ENCODE peak calls at places on chromosome 22, in six cellular contexts. One of them, this sample, is unnamed.

GRCh38 chr22:43891360-43892182 is at the start of gene PNPLA5:
- DNase-seq in thoracic aorta: no peak
- DNase-seq in AG20443: peak; percentile 53
- DNase-seq in kidney glomerular epithelial cell: no peak
- DNase-seq in activated T-helper 1 cell treated with anti-CD3 and anti-CD28 coated beads, Interleukin-12 subunit alpha, Interleukin-12 subunit beta, Interleukin-2, Interleukin-4 antibody, amounts not matched to agents 30 ng/mL and 10 ng/mL and 1 ng/mL, durations not matched to agents 14 hours and 24 hours and 36 hours: no peak
- DNase-seq in sciatic nerve: peak; percentile 35
- DNase-seq in this sample: no peak

GRCh38 chr22:22787805-22788459 is 99.7 kb upstream of the IGLL5 start:
- DNase-seq in kidney glomerular epithelial cell: peak; percentile 21
- DNase-seq in sciatic nerve: peak; percentile 73
- DNase-seq in AG20443: peak; percentile 65
- DNase-seq in activated T-helper 1 cell treated with anti-CD3 and anti-CD28 coated beads, Interleukin-12 subunit alpha, Interleukin-12 subunit beta, Interleukin-2, Interleukin-4 antibody, amounts not matched to agents 30 ng/mL and 10 ng/mL and 1 ng/mL, durations not matched to agents 14 hours and 24 hours and 36 hours: peak; percentile 55
- DNase-seq in thoracic aorta: no peak
- DNase-seq in this sample: no peak

GRCh38 chr22:39243443-39244072 is 1.2 kb downstream of the PDGFB start:
- DNase-seq in thoracic aorta: no peak
- DNase-seq in activated T-helper 1 cell treated with anti-CD3 and anti-CD28 coated beads, Interleukin-12 subunit alpha, Interleukin-12 subunit beta, Interleukin-2, Interleukin-4 antibody, amounts not matched to agents 30 ng/mL and 10 ng/mL and 1 ng/mL, durations not matched to agents 14 hours and 24 hours and 36 hours: no peak
- DNase-seq in kidney glomerular epithelial cell: no peak
- DNase-seq in sciatic nerve: no peak
- DNase-seq in AG20443: no peak
- DNase-seq in this sample: no peak

GRCh38 chr22:24833881-24834495 is 28.0 kb downstream of the SGSM1 start:
- DNase-seq in kidney glomerular epithelial cell: no peak
- DNase-seq in thoracic aorta: no peak
- DNase-seq in sciatic nerve: no peak
- DNase-seq in activated T-helper 1 cell treated with anti-CD3 and anti-CD28 coated beads, Interleukin-12 subunit alpha, Interleukin-12 subunit beta, Interleukin-2, Interleukin-4 antibody, amounts not matched to agents 30 ng/mL and 10 ng/mL and 1 ng/mL, durations not matched to agents 14 hours and 24 hours and 36 hours: no peak
- DNase-seq in AG20443: no peak
- DNase-seq in this sample: no peak

GRCh38 chr22:41848468-41848867 is 15.6 kb downstream of the SREBF2 start:
- DNase-seq in activated T-helper 1 cell treated with anti-CD3 and anti-CD28 coated beads, Interleukin-12 subunit alpha, Interleukin-12 subunit beta, Interleukin-2, Interleukin-4 antibody, amounts not matched to agents 30 ng/mL and 10 ng/mL and 1 ng/mL, durations not matched to agents 14 hours and 24 hours and 36 hours: no peak
- DNase-seq in AG20443: peak; percentile 52
- DNase-seq in thoracic aorta: no peak
- DNase-seq in kidney glomerular epithelial cell: no peak
- DNase-seq in sciatic nerve: peak; percentile 67
- DNase-seq in this sample: no peak

GRCh38 chr22:38953577-38954413 is 3.6 kb upstream of the APOBEC3A start:
- DNase-seq in activated T-helper 1 cell treated with anti-CD3 and anti-CD28 coated beads, Interleukin-12 subunit alpha, Interleukin-12 subunit beta, Interleukin-2, Interleukin-4 antibody, amounts not matched to agents 30 ng/mL and 10 ng/mL and 1 ng/mL, durations not matched to agents 14 hours and 24 hours and 36 hours: peak; percentile 84
- DNase-seq in AG20443: peak; percentile 54
- DNase-seq in thoracic aorta: no peak
- DNase-seq in kidney glomerular epithelial cell: no peak
- DNase-seq in sciatic nerve: no peak
- DNase-seq in this sample: no peak

GRCh38 chr22:37148031-37148651 is 1.6 kb downstream of the IL2RB start:
- DNase-seq in kidney glomerular epithelial cell: no peak
- DNase-seq in thoracic aorta: no peak
- DNase-seq in AG20443: no peak
- DNase-seq in activated T-helper 1 cell treated with anti-CD3 and anti-CD28 coated beads, Interleukin-12 subunit alpha, Interleukin-12 subunit beta, Interleukin-2, Interleukin-4 antibody, amounts not matched to agents 30 ng/mL and 10 ng/mL and 1 ng/mL, durations not matched to agents 14 hours and 24 hours and 36 hours: no peak
- DNase-seq in sciatic nerve: no peak
- DNase-seq in this sample: no peak

GRCh38 chr22:27456696-27457503 is 344.7 kb downstream of the MN1 start:
- DNase-seq in thoracic aorta: no peak
- DNase-seq in kidney glomerular epithelial cell: peak; percentile 100
- DNase-seq in activated T-helper 1 cell treated with anti-CD3 and anti-CD28 coated beads, Interleukin-12 subunit alpha, Interleukin-12 subunit beta, Interleukin-2, Interleukin-4 antibody, amounts not matched to agents 30 ng/mL and 10 ng/mL and 1 ng/mL, durations not matched to agents 14 hours and 24 hours and 36 hours: no peak
- DNase-seq in AG20443: peak; percentile 73
- DNase-seq in sciatic nerve: no peak
- DNase-seq in this sample: no peak

GRCh38 chr22:43435851-43436535 is 24.2 kb downstream of the MPPED1 start:
- DNase-seq in kidney glomerular epithelial cell: no peak
- DNase-seq in sciatic nerve: peak; percentile 35
- DNase-seq in activated T-helper 1 cell treated with anti-CD3 and anti-CD28 coated beads, Interleukin-12 subunit alpha, Interleukin-12 subunit beta, Interleukin-2, Interleukin-4 antibody, amounts not matched to agents 30 ng/mL and 10 ng/mL and 1 ng/mL, durations not matched to agents 14 hours and 24 hours and 36 hours: no peak
- DNase-seq in thoracic aorta: no peak
- DNase-seq in AG20443: no peak
- DNase-seq in this sample: no peak

GRCh38 chr22:39650996-39651782 is 80.6 kb downstream of the CACNA1I start:
- DNase-seq in AG20443: no peak
- DNase-seq in kidney glomerular epithelial cell: no peak
- DNase-seq in thoracic aorta: no peak
- DNase-seq in activated T-helper 1 cell treated with anti-CD3 and anti-CD28 coated beads, Interleukin-12 subunit alpha, Interleukin-12 subunit beta, Interleukin-2, Interleukin-4 antibody, amounts not matched to agents 30 ng/mL and 10 ng/mL and 1 ng/mL, durations not matched to agents 14 hours and 24 hours and 36 hours: no peak
- DNase-seq in sciatic nerve: no peak
- DNase-seq in this sample: no peak

GRCh38 chr22:40583058-40583741 is 53.3 kb downstream of the MRTFA start:
- DNase-seq in AG20443: no peak
- DNase-seq in activated T-helper 1 cell treated with anti-CD3 and anti-CD28 coated beads, Interleukin-12 subunit alpha, Interleukin-12 subunit beta, Interleukin-2, Interleukin-4 antibody, amounts not matched to agents 30 ng/mL and 10 ng/mL and 1 ng/mL, durations not matched to agents 14 hours and 24 hours and 36 hours: no peak
- DNase-seq in kidney glomerular epithelial cell: no peak
- DNase-seq in sciatic nerve: no peak
- DNase-seq in thoracic aorta: no peak
- DNase-seq in this sample: no peak

GRCh38 chr22:44969817-44970216 is 40.0 kb downstream of the PHF21B start:
- DNase-seq in sciatic nerve: no peak
- DNase-seq in thoracic aorta: no peak
- DNase-seq in kidney glomerular epithelial cell: no peak
- DNase-seq in AG20443: no peak
- DNase-seq in activated T-helper 1 cell treated with anti-CD3 and anti-CD28 coated beads, Interleukin-12 subunit alpha, Interleukin-12 subunit beta, Interleukin-2, Interleukin-4 antibody, amounts not matched to agents 30 ng/mL and 10 ng/mL and 1 ng/mL, durations not matched to agents 14 hours and 24 hours and 36 hours: no peak
- DNase-seq in this sample: no peak

GRCh38 chr22:41828516-41828915 is 4.4 kb upstream of the SREBF2 start:
- DNase-seq in sciatic nerve: no peak
- DNase-seq in thoracic aorta: no peak
- DNase-seq in activated T-helper 1 cell treated with anti-CD3 and anti-CD28 coated beads, Interleukin-12 subunit alpha, Interleukin-12 subunit beta, Interleukin-2, Interleukin-4 antibody, amounts not matched to agents 30 ng/mL and 10 ng/mL and 1 ng/mL, durations not matched to agents 14 hours and 24 hours and 36 hours: no peak
- DNase-seq in AG20443: no peak
- DNase-seq in kidney glomerular epithelial cell: no peak
- DNase-seq in this sample: no peak

GRCh38 chr22:42369250-42370041 is 62.8 kb downstream of the NFAM1 start:
- DNase-seq in thoracic aorta: peak; percentile 76
- DNase-seq in kidney glomerular epithelial cell: peak; percentile 92
- DNase-seq in AG20443: peak; percentile 98
- DNase-seq in activated T-helper 1 cell treated with anti-CD3 and anti-CD28 coated beads, Interleukin-12 subunit alpha, Interleukin-12 subunit beta, Interleukin-2, Interleukin-4 antibody, amounts not matched to agents 30 ng/mL and 10 ng/mL and 1 ng/mL, durations not matched to agents 14 hours and 24 hours and 36 hours: peak; percentile 82
- DNase-seq in sciatic nerve: peak; percentile 93
- DNase-seq in this sample: peak; percentile 96

GRCh38 chr22:39960791-39961746 is 872 bp downstream of the TMA7B start:
- DNase-seq in sciatic nerve: no peak
- DNase-seq in activated T-helper 1 cell treated with anti-CD3 and anti-CD28 coated beads, Interleukin-12 subunit alpha, Interleukin-12 subunit beta, Interleukin-2, Interleukin-4 antibody, amounts not matched to agents 30 ng/mL and 10 ng/mL and 1 ng/mL, durations not matched to agents 14 hours and 24 hours and 36 hours: peak; percentile 71
- DNase-seq in kidney glomerular epithelial cell: no peak
- DNase-seq in thoracic aorta: no peak
- DNase-seq in AG20443: peak; percentile 35
- DNase-seq in this sample: no peak

GRCh38 chr22:37240941-37241320 is 3.1 kb downstream of the RAC2 start:
- DNase-seq in activated T-helper 1 cell treated with anti-CD3 and anti-CD28 coated beads, Interleukin-12 subunit alpha, Interleukin-12 subunit beta, Interleukin-2, Interleukin-4 antibody, amounts not matched to agents 30 ng/mL and 10 ng/mL and 1 ng/mL, durations not matched to agents 14 hours and 24 hours and 36 hours: no peak
- DNase-seq in sciatic nerve: no peak
- DNase-seq in thoracic aorta: no peak
- DNase-seq in AG20443: no peak
- DNase-seq in kidney glomerular epithelial cell: no peak
- DNase-seq in this sample: no peak

GRCh38 chr22:32665676-32666075 is 135.8 kb upstream of the TIMP3 start:
- DNase-seq in sciatic nerve: no peak
- DNase-seq in thoracic aorta: no peak
- DNase-seq in AG20443: no peak
- DNase-seq in kidney glomerular epithelial cell: no peak
- DNase-seq in activated T-helper 1 cell treated with anti-CD3 and anti-CD28 coated beads, Interleukin-12 subunit alpha, Interleukin-12 subunit beta, Interleukin-2, Interleukin-4 antibody, amounts not matched to agents 30 ng/mL and 10 ng/mL and 1 ng/mL, durations not matched to agents 14 hours and 24 hours and 36 hours: no peak
- DNase-seq in this sample: no peak

GRCh38 chr22:49825944-49826602 is 1.6 kb downstream of the BRD1 start:
- DNase-seq in sciatic nerve: no peak
- DNase-seq in AG20443: peak; percentile 51
- DNase-seq in thoracic aorta: no peak
- DNase-seq in activated T-helper 1 cell treated with anti-CD3 and anti-CD28 coated beads, Interleukin-12 subunit alpha, Interleukin-12 subunit beta, Interleukin-2, Interleukin-4 antibody, amounts not matched to agents 30 ng/mL and 10 ng/mL and 1 ng/mL, durations not matched to agents 14 hours and 24 hours and 36 hours: peak; percentile 38
- DNase-seq in kidney glomerular epithelial cell: no peak
- DNase-seq in this sample: no peak

GRCh38 chr22:44347549-44347948 is 34.8 kb upstream of the SHISAL1 start:
- DNase-seq in sciatic nerve: no peak
- DNase-seq in activated T-helper 1 cell treated with anti-CD3 and anti-CD28 coated beads, Interleukin-12 subunit alpha, Interleukin-12 subunit beta, Interleukin-2, Interleukin-4 antibody, amounts not matched to agents 30 ng/mL and 10 ng/mL and 1 ng/mL, durations not matched to agents 14 hours and 24 hours and 36 hours: no peak
- DNase-seq in thoracic aorta: no peak
- DNase-seq in kidney glomerular epithelial cell: no peak
- DNase-seq in AG20443: no peak
- DNase-seq in this sample: no peak

GRCh38 chr22:19143967-19144400 is 467 bp downstream of the ESS2 start:
- DNase-seq in AG20443: peak; percentile 52
- DNase-seq in activated T-helper 1 cell treated with anti-CD3 and anti-CD28 coated beads, Interleukin-12 subunit alpha, Interleukin-12 subunit beta, Interleukin-2, Interleukin-4 antibody, amounts not matched to agents 30 ng/mL and 10 ng/mL and 1 ng/mL, durations not matched to agents 14 hours and 24 hours and 36 hours: peak; percentile 40
- DNase-seq in kidney glomerular epithelial cell: no peak
- DNase-seq in thoracic aorta: no peak
- DNase-seq in sciatic nerve: no peak
- DNase-seq in this sample: no peak

GRCh38 chr22:50422961-50423815 is 51.6 kb downstream of the SBF1 start:
- DNase-seq in AG20443: no peak
- DNase-seq in activated T-helper 1 cell treated with anti-CD3 and anti-CD28 coated beads, Interleukin-12 subunit alpha, Interleukin-12 subunit beta, Interleukin-2, Interleukin-4 antibody, amounts not matched to agents 30 ng/mL and 10 ng/mL and 1 ng/mL, durations not matched to agents 14 hours and 24 hours and 36 hours: no peak
- DNase-seq in thoracic aorta: no peak
- DNase-seq in sciatic nerve: no peak
- DNase-seq in kidney glomerular epithelial cell: no peak
- DNase-seq in this sample: no peak

GRCh38 chr22:19755145-19755710 is 5.3 kb upstream of the TBX1 start:
- DNase-seq in sciatic nerve: no peak
- DNase-seq in kidney glomerular epithelial cell: no peak
- DNase-seq in AG20443: no peak
- DNase-seq in activated T-helper 1 cell treated with anti-CD3 and anti-CD28 coated beads, Interleukin-12 subunit alpha, Interleukin-12 subunit beta, Interleukin-2, Interleukin-4 antibody, amounts not matched to agents 30 ng/mL and 10 ng/mL and 1 ng/mL, durations not matched to agents 14 hours and 24 hours and 36 hours: no peak
- DNase-seq in thoracic aorta: no peak
- DNase-seq in this sample: no peak

GRCh38 chr22:17443413-17444203 is 74.3 kb downstream of the CECR2 start:
- DNase-seq in AG20443: no peak
- DNase-seq in thoracic aorta: no peak
- DNase-seq in kidney glomerular epithelial cell: peak; percentile 7
- DNase-seq in sciatic nerve: no peak
- DNase-seq in activated T-helper 1 cell treated with anti-CD3 and anti-CD28 coated beads, Interleukin-12 subunit alpha, Interleukin-12 subunit beta, Interleukin-2, Interleukin-4 antibody, amounts not matched to agents 30 ng/mL and 10 ng/mL and 1 ng/mL, durations not matched to agents 14 hours and 24 hours and 36 hours: no peak
- DNase-seq in this sample: no peak

GRCh38 chr22:29032014-29032475 is 29.6 kb downstream of the C22orf31 start:
- DNase-seq in sciatic nerve: no peak
- DNase-seq in activated T-helper 1 cell treated with anti-CD3 and anti-CD28 coated beads, Interleukin-12 subunit alpha, Interleukin-12 subunit beta, Interleukin-2, Interleukin-4 antibody, amounts not matched to agents 30 ng/mL and 10 ng/mL and 1 ng/mL, durations not matched to agents 14 hours and 24 hours and 36 hours: no peak
- DNase-seq in AG20443: no peak
- DNase-seq in kidney glomerular epithelial cell: no peak
- DNase-seq in thoracic aorta: no peak
- DNase-seq in this sample: no peak

GRCh38 chr22:30324008-30324730 is 2.6 kb downstream of the TBC1D10A start:
- DNase-seq in kidney glomerular epithelial cell: no peak
- DNase-seq in sciatic nerve: no peak
- DNase-seq in AG20443: peak; percentile 87
- DNase-seq in thoracic aorta: no peak
- DNase-seq in activated T-helper 1 cell treated with anti-CD3 and anti-CD28 coated beads, Interleukin-12 subunit alpha, Interleukin-12 subunit beta, Interleukin-2, Interleukin-4 antibody, amounts not matched to agents 30 ng/mL and 10 ng/mL and 1 ng/mL, durations not matched to agents 14 hours and 24 hours and 36 hours: peak; percentile 49
- DNase-seq in this sample: no peak

GRCh38 chr22:49209452-49210195 is 618.0 kb downstream of the BRD1 start:
- DNase-seq in thoracic aorta: no peak
- DNase-seq in sciatic nerve: peak; percentile 31
- DNase-seq in activated T-helper 1 cell treated with anti-CD3 and anti-CD28 coated beads, Interleukin-12 subunit alpha, Interleukin-12 subunit beta, Interleukin-2, Interleukin-4 antibody, amounts not matched to agents 30 ng/mL and 10 ng/mL and 1 ng/mL, durations not matched to agents 14 hours and 24 hours and 36 hours: no peak
- DNase-seq in kidney glomerular epithelial cell: no peak
- DNase-seq in AG20443: no peak
- DNase-seq in this sample: peak; percentile 32

GRCh38 chr22:30890689-30891442 is 77.7 kb downstream of the MORC2 start:
- DNase-seq in AG20443: peak; percentile 82
- DNase-seq in thoracic aorta: no peak
- DNase-seq in activated T-helper 1 cell treated with anti-CD3 and anti-CD28 coated beads, Interleukin-12 subunit alpha, Interleukin-12 subunit beta, Interleukin-2, Interleukin-4 antibody, amounts not matched to agents 30 ng/mL and 10 ng/mL and 1 ng/mL, durations not matched to agents 14 hours and 24 hours and 36 hours: no peak
- DNase-seq in kidney glomerular epithelial cell: peak; percentile 1
- DNase-seq in sciatic nerve: peak; percentile 58
- DNase-seq in this sample: peak; percentile 57

GRCh38 chr22:43159484-43160178 is 8.3 kb downstream of the TSPO start:
- DNase-seq in AG20443: peak; percentile 38
- DNase-seq in activated T-helper 1 cell treated with anti-CD3 and anti-CD28 coated beads, Interleukin-12 subunit alpha, Interleukin-12 subunit beta, Interleukin-2, Interleukin-4 antibody, amounts not matched to agents 30 ng/mL and 10 ng/mL and 1 ng/mL, durations not matched to agents 14 hours and 24 hours and 36 hours: no peak
- DNase-seq in kidney glomerular epithelial cell: no peak
- DNase-seq in sciatic nerve: no peak
- DNase-seq in thoracic aorta: no peak
- DNase-seq in this sample: no peak

GRCh38 chr22:23066200-23067022 is 3.9 kb upstream of the GNAZ start:
- DNase-seq in kidney glomerular epithelial cell: no peak
- DNase-seq in sciatic nerve: peak; percentile 51
- DNase-seq in activated T-helper 1 cell treated with anti-CD3 and anti-CD28 coated beads, Interleukin-12 subunit alpha, Interleukin-12 subunit beta, Interleukin-2, Interleukin-4 antibody, amounts not matched to agents 30 ng/mL and 10 ng/mL and 1 ng/mL, durations not matched to agents 14 hours and 24 hours and 36 hours: no peak
- DNase-seq in thoracic aorta: no peak
- DNase-seq in AG20443: no peak
- DNase-seq in this sample: peak; percentile 10

GRCh38 chr22:47112566-47112965 is 350.1 kb downstream of the TBC1D22A start:
- DNase-seq in activated T-helper 1 cell treated with anti-CD3 and anti-CD28 coated beads, Interleukin-12 subunit alpha, Interleukin-12 subunit beta, Interleukin-2, Interleukin-4 antibody, amounts not matched to agents 30 ng/mL and 10 ng/mL and 1 ng/mL, durations not matched to agents 14 hours and 24 hours and 36 hours: no peak
- DNase-seq in kidney glomerular epithelial cell: no peak
- DNase-seq in AG20443: no peak
- DNase-seq in sciatic nerve: no peak
- DNase-seq in thoracic aorta: no peak
- DNase-seq in this sample: no peak

GRCh38 chr22:45230026-45230845 is 10.5 kb downstream of the KIAA0930 start:
- DNase-seq in sciatic nerve: no peak
- DNase-seq in activated T-helper 1 cell treated with anti-CD3 and anti-CD28 coated beads, Interleukin-12 subunit alpha, Interleukin-12 subunit beta, Interleukin-2, Interleukin-4 antibody, amounts not matched to agents 30 ng/mL and 10 ng/mL and 1 ng/mL, durations not matched to agents 14 hours and 24 hours and 36 hours: no peak
- DNase-seq in AG20443: no peak
- DNase-seq in thoracic aorta: no peak
- DNase-seq in kidney glomerular epithelial cell: no peak
- DNase-seq in this sample: no peak

GRCh38 chr22:25692965-25693565 is 48.9 kb upstream of the MYO18B start:
- DNase-seq in kidney glomerular epithelial cell: no peak
- DNase-seq in AG20443: no peak
- DNase-seq in thoracic aorta: no peak
- DNase-seq in activated T-helper 1 cell treated with anti-CD3 and anti-CD28 coated beads, Interleukin-12 subunit alpha, Interleukin-12 subunit beta, Interleukin-2, Interleukin-4 antibody, amounts not matched to agents 30 ng/mL and 10 ng/mL and 1 ng/mL, durations not matched to agents 14 hours and 24 hours and 36 hours: no peak
- DNase-seq in sciatic nerve: no peak
- DNase-seq in this sample: no peak

GRCh38 chr22:23120415-23120899 is 21.3 kb downstream of the RSPH14 start:
- DNase-seq in thoracic aorta: no peak
- DNase-seq in activated T-helper 1 cell treated with anti-CD3 and anti-CD28 coated beads, Interleukin-12 subunit alpha, Interleukin-12 subunit beta, Interleukin-2, Interleukin-4 antibody, amounts not matched to agents 30 ng/mL and 10 ng/mL and 1 ng/mL, durations not matched to agents 14 hours and 24 hours and 36 hours: no peak
- DNase-seq in AG20443: no peak
- DNase-seq in kidney glomerular epithelial cell: no peak
- DNase-seq in sciatic nerve: no peak
- DNase-seq in this sample: no peak

GRCh38 chr22:49208768-49209252 is 618.9 kb downstream of the BRD1 start:
- DNase-seq in sciatic nerve: peak; percentile 22
- DNase-seq in activated T-helper 1 cell treated with anti-CD3 and anti-CD28 coated beads, Interleukin-12 subunit alpha, Interleukin-12 subunit beta, Interleukin-2, Interleukin-4 antibody, amounts not matched to agents 30 ng/mL and 10 ng/mL and 1 ng/mL, durations not matched to agents 14 hours and 24 hours and 36 hours: no peak
- DNase-seq in AG20443: no peak
- DNase-seq in kidney glomerular epithelial cell: no peak
- DNase-seq in thoracic aorta: no peak
- DNase-seq in this sample: peak; percentile 11

GRCh38 chr22:47567741-47568140 is 805.3 kb downstream of the TBC1D22A start:
- DNase-seq in thoracic aorta: no peak
- DNase-seq in sciatic nerve: no peak
- DNase-seq in kidney glomerular epithelial cell: no peak
- DNase-seq in AG20443: no peak
- DNase-seq in activated T-helper 1 cell treated with anti-CD3 and anti-CD28 coated beads, Interleukin-12 subunit alpha, Interleukin-12 subunit beta, Interleukin-2, Interleukin-4 antibody, amounts not matched to agents 30 ng/mL and 10 ng/mL and 1 ng/mL, durations not matched to agents 14 hours and 24 hours and 36 hours: no peak
- DNase-seq in this sample: no peak

GRCh38 chr22:41603873-41604332 is 14.3 kb upstream of the PMM1 start:
- DNase-seq in AG20443: no peak
- DNase-seq in sciatic nerve: no peak
- DNase-seq in activated T-helper 1 cell treated with anti-CD3 and anti-CD28 coated beads, Interleukin-12 subunit alpha, Interleukin-12 subunit beta, Interleukin-2, Interleukin-4 antibody, amounts not matched to agents 30 ng/mL and 10 ng/mL and 1 ng/mL, durations not matched to agents 14 hours and 24 hours and 36 hours: peak; percentile 66
- DNase-seq in kidney glomerular epithelial cell: no peak
- DNase-seq in thoracic aorta: no peak
- DNase-seq in this sample: no peak